ENCODE peak calls at places on chromosomes 16 and 17, in six cellular contexts. U is H9, X is IMR-90, P is mesendoderm, K is mesenchymal stem cell, R is H1. E is an unnamed sample.

GRCh38 chr17:79047923-79048825 is 24.2 kb downstream of the C1QTNF1 start:
- DNase-seq in P (no peak), R (no peak), X (no peak), U (no peak), K (no peak), E (no peak)

GRCh38 chr17:41987642-41988041 is 21.0 kb downstream of the CNP start:
- DNase-seq in K (no peak), X (no peak), U (no peak), P (peak), R (no peak), E (no peak)

GRCh38 chr16:7436306-7436705 is 103.7 kb downstream of the RBFOX1 start:
- DNase-seq in P (no peak), X (no peak), U (no peak), R (no peak), K (no peak), E (no peak)

GRCh38 chr17:30450125-30451027 is 26.8 kb upstream of the GOSR1 start:
- DNase-seq in P (no peak), U (no peak), R (no peak), K (peak), X (peak), E (no peak)

GRCh38 chr16:15928261-15929104 is 20.9 kb upstream of the ABCC1 start:
- DNase-seq in X (no peak), P (no peak), R (no peak), K (no peak), U (no peak), E (no peak)

GRCh38 chr17:17088104-17088485 is 45.8 kb downstream of the MPRIP start:
- DNase-seq in P (no peak), K (no peak), U (no peak), R (no peak), X (no peak), E (no peak)

GRCh38 chr17:65561394-65562205 is at the start of gene AXIN2:
- DNase-seq in U (peak), P (peak), R (peak), K (peak), X (peak), E (peak)

GRCh38 chr17:4678448-4679026 is 25.4 kb downstream of the PELP1 start:
- DNase-seq in R (no peak), P (peak), K (peak), U (no peak), X (peak), E (no peak)

GRCh38 chr16:10876799-10877341 is at the start of gene CIITA:
- DNase-seq in R (no peak), U (peak), K (no peak), X (peak), P (no peak), E (no peak)

GRCh38 chr17:55056530-55056929 is 88.0 kb downstream of the STXBP4 start:
- DNase-seq in R (no peak), K (no peak), P (no peak), X (no peak), U (no peak), E (no peak)

GRCh38 chr16:22360963-22361659 is 13.3 kb downstream of the CDR2 start:
- DNase-seq in K (peak), U (no peak), X (no peak), P (peak), R (no peak), E (no peak)

GRCh38 chr16:10878644-10879498 is 1.9 kb downstream of the CIITA start:
- DNase-seq in X (peak), R (peak), U (peak), K (peak), P (no peak), E (no peak)

GRCh38 chr17:44970136-44970737 is 2.1 kb upstream of the C1QL1 start:
- DNase-seq in U (peak), P (peak), K (peak), X (no peak), R (peak), E (no peak)

GRCh38 chr17:17721140-17721668 is 39.9 kb downstream of the RAI1 start:
- DNase-seq in K (no peak), U (no peak), R (no peak), X (no peak), P (no peak), E (no peak)

GRCh38 chr17:77382966-77383612 is 242.3 kb downstream of the SEC14L1 start:
- DNase-seq in K (peak), R (no peak), P (peak), X (peak), U (no peak), E (no peak)

GRCh38 chr16:14320406-14320805 is 249.3 kb downstream of the MRTFB start:
- DNase-seq in R (no peak), K (no peak), P (no peak), X (no peak), U (no peak), E (no peak)

GRCh38 chr16:84712138-84712671 is 12.4 kb downstream of the USP10 start:
- DNase-seq in R (no peak), P (no peak), U (no peak), K (no peak), X (no peak), E (no peak)

GRCh38 chr16:84712801-84713775 is 13.3 kb downstream of the USP10 start:
- DNase-seq in R (peak), X (no peak), P (no peak), K (no peak), U (no peak), E (no peak)

GRCh38 chr16:84710686-84711085 is 10.9 kb downstream of the USP10 start:
- DNase-seq in P (no peak), X (no peak), K (no peak), U (no peak), R (no peak), E (no peak)

GRCh38 chr16:84706856-84707255 is 7.1 kb downstream of the USP10 start:
- DNase-seq in U (no peak), K (no peak), P (no peak), X (no peak), R (no peak), E (no peak)

GRCh38 chr16:84709609-84710008 is 9.8 kb downstream of the USP10 start:
- DNase-seq in R (no peak), P (no peak), U (no peak), X (no peak), K (no peak), E (no peak)
- H3K18ac ChIP-seq in R (no peak), P (no peak), U (no peak), X (no peak), K (no peak), E (no peak)

GRCh38 chr17:28763137-28763799 is 19.5 kb downstream of the TRAF4 start:
- DNase-seq in P (no peak), X (no peak), U (no peak), R (no peak), K (no peak), E (no peak)
- H3K23ac ChIP-seq in P (no peak), X (no peak), U (no peak), R (no peak), K (no peak), E (no peak)

GRCh38 chr16:86461037-86461436 is 49.3 kb upstream of the FOXF1 start:
- DNase-seq in U (no peak), K (no peak), P (no peak), R (no peak), X (no peak), E (no peak)

GRCh38 chr16:86466695-86467406 is 43.5 kb upstream of the FOXF1 start:
- DNase-seq in U (no peak), P (no peak), X (peak), K (no peak), R (no peak), E (no peak)

GRCh38 chr16:86465434-86465833 is 44.9 kb upstream of the FOXF1 start:
- DNase-seq in U (no peak), X (no peak), K (no peak), P (no peak), R (no peak), E (no peak)

GRCh38 chr16:86462334-86463084 is 47.8 kb upstream of the FOXF1 start:
- DNase-seq in U (no peak), R (no peak), P (no peak), X (peak), K (peak), E (no peak)

GRCh38 chr16:86464044-86464443 is 46.3 kb upstream of the FOXF1 start:
- DNase-seq in X (no peak), U (no peak), R (no peak), P (no peak), K (no peak), E (no peak)
- H2BK120ac ChIP-seq in X (peak), U (no peak), R (no peak), P (no peak), K (no peak), E (no peak)

GRCh38 chr17:43014020-43014615 is 7.5 kb downstream of the IFI35 start:
- DNase-seq in P (no peak), U (no peak), R (no peak), K (no peak), X (no peak), E (no peak)

GRCh38 chr17:43014946-43015519 is 7.2 kb downstream of the VAT1 start:
- DNase-seq in U (no peak), R (no peak), P (no peak), X (no peak), K (no peak), E (no peak)

GRCh38 chr17:43015579-43015978 is 6.6 kb downstream of the VAT1 start:
- DNase-seq in X (no peak), P (no peak), R (no peak), K (no peak), U (no peak), E (no peak)

GRCh38 chr17:43018008-43018853 is 4.0 kb downstream of the VAT1 start:
- DNase-seq in X (no peak), K (peak), P (peak), R (no peak), U (peak), E (peak)

GRCh38 chr17:43016216-43016615 is 6.0 kb downstream of the VAT1 start:
- DNase-seq in P (no peak), X (no peak), R (no peak), K (no peak), U (no peak), E (no peak)
- H3K18ac ChIP-seq in P (no peak), X (no peak), R (no peak), K (peak), U (no peak), E (peak)

GRCh38 chr16:50690177-50690576 is 3.2 kb upstream of the NOD2 start:
- DNase-seq in K (no peak), X (no peak), P (no peak), R (no peak), U (no peak), E (no peak)

GRCh38 chr16:50692999-50693781 is at the start of gene NOD2:
- DNase-seq in K (no peak), X (no peak), U (peak), P (peak), R (peak), E (peak)

GRCh38 chr16:50694206-50694605 is 800 bp downstream of the NOD2 start:
- DNase-seq in X (no peak), U (no peak), P (no peak), R (no peak), K (no peak), E (no peak)

GRCh38 chr16:50695017-50696000 is 1.9 kb downstream of the NOD2 start:
- DNase-seq in U (no peak), R (no peak), X (no peak), K (no peak), P (no peak), E (no peak)

GRCh38 chr16:50692644-50692998 is 785 bp upstream of the NOD2 start:
- DNase-seq in U (no peak), K (no peak), P (no peak), R (no peak), X (no peak), E (no peak)
- H3K23ac ChIP-seq in U (no peak), K (no peak), P (peak), R (no peak), X (no peak), E (peak)